ENCODE peak calls at places on chromosomes 11 and 22, in ten cellular contexts. L is DND-41, B is fibroblast of mammary gland, W is coronary artery, I is psoas muscle, F is hepatocyte, K is GM20000, A is neural crest cell, X is lower leg skin, O is fibroblast of the aortic adventitia. U is an unnamed sample.
A peak's percentile ranks its signal among the peaks of the same experiment; 100 is the strongest.

GRCh38 chr11:6353367-6353987 is 33.2 kb upstream of the CAVIN3 start:
- DNase-seq in L (peak; percentile 56), B (peak; percentile 53), W (peak; percentile 74), I (peak; percentile 68), F (peak; percentile 90), K (peak; percentile 68), A (peak; percentile 57), X (peak; percentile 25), O (peak; percentile 61), U (peak; percentile 82)

GRCh38 chr22:38173156-38173906 is 8.3 kb downstream of the PLA2G6 start:
- DNase-seq in L (no peak), B (no peak), W (peak; percentile 70), I (no peak), F (no peak), K (no peak), A (no peak), X (no peak), O (no peak), U (no peak)

GRCh38 chr22:37431811-37432707 is 4.8 kb upstream of the ELFN2 start:
- DNase-seq in L (peak; percentile 26), B (peak; percentile 99), W (no peak), I (no peak), F (peak; percentile 75), K (no peak), A (no peak), X (no peak), O (peak; percentile 98), U (no peak)

GRCh38 chr11:5600374-5600851 is 4.0 kb downstream of the TRIM6 start:
- DNase-seq in L (peak; percentile 61), B (peak; percentile 66), W (no peak), I (peak; percentile 67), F (peak; percentile 89), K (peak; percentile 81), A (peak; percentile 47), X (peak; percentile 52), O (peak; percentile 94), U (peak; percentile 69)

GRCh38 chr22:23263651-23264555 is 83.6 kb downstream of the BCR start:
- DNase-seq in L (no peak), B (peak; percentile 15), W (no peak), I (no peak), F (no peak), K (no peak), A (no peak), X (no peak), O (no peak), U (no peak)

GRCh38 chr11:77200869-77201268 is 72.8 kb downstream of the MYO7A start:
- DNase-seq in L (no peak), B (no peak), W (no peak), I (peak; percentile 34), F (no peak), K (no peak), A (no peak), X (no peak), O (no peak), U (no peak)

GRCh38 chr11:86919557-86920210 is 35.5 kb downstream of the FZD4 start:
- DNase-seq in L (peak; percentile 36), B (peak; percentile 83), W (no peak), I (no peak), F (peak; percentile 63), K (peak; percentile 56), A (no peak), X (no peak), O (peak; percentile 89), U (peak; percentile 15)

GRCh38 chr11:125110996-125111340 is 458 bp downstream of the TMEM218 start:
- DNase-seq in L (peak; percentile 12), B (peak; percentile 8), W (no peak), I (no peak), F (peak; percentile 26), K (no peak), A (no peak), X (no peak), O (no peak), U (peak; percentile 24)

GRCh38 chr22:40182231-40182835 is 4.6 kb downstream of the TNRC6B start:
- DNase-seq in L (no peak), B (peak; percentile 69), W (no peak), I (no peak), F (no peak), K (no peak), A (no peak), X (no peak), O (peak; percentile 48), U (no peak)

GRCh38 chr22:35547993-35548761 is 7.5 kb downstream of the RASD2 start:
- DNase-seq in L (no peak), B (no peak), W (no peak), I (no peak), F (no peak), K (no peak), A (no peak), X (no peak), O (no peak), U (peak; percentile 67)
- TF ChIP-seq CTCF in L (peak; percentile 33), B (peak; percentile 15), W (no peak), I (no peak), F (no peak), K (no peak), A (peak; percentile 17), X (no peak), O (peak; percentile 20), U (no peak)

DNA sequence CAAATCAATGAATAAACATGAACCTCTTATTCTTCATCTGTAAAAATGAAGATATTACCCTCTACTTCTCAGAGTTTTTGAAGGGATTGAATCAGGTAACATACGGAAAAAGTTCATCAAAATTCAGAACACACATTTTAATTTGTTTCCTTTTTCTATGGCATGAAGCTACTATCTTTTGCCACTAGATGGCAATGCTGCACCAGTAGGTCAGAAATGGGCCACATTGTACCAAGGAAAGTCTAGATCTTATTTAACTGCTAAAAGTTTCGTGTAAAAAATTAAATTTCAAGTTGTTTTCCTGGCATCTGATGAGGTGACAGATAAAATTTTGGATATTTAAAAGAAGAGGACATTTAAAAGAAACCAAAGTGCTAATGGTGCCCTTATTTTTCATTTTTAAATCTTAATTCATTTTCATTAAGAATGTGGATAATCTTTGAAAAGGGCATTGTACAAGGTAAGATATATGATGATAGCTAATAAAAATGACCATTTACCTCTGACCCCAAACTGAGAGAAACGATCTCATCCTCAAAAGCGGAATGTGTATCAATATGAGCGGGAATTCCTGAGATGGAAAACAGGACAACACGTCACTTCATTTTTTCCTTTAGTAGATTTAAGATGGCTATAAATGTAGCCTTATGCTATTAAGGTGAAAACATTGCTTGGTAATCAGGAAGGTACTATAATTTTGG is 16.1 kb downstream of the ALKBH8 start:
- DNase-seq in L (peak; percentile 30), B (peak; percentile 65), W (no peak), I (no peak), F (peak; percentile 66), K (peak; percentile 29), A (no peak), X (no peak), O (peak; percentile 71), U (no peak)
- TF ChIP-seq CTCF in L (peak; percentile 85), B (peak; percentile 91), W (peak; percentile 82), I (peak; percentile 82), F (peak; percentile 80), K (peak; percentile 78), A (peak; percentile 87), X (no peak), O (peak; percentile 85), U (peak; percentile 53)

GRCh38 chr11:96794152-96794551 is 404.3 kb downstream of the JRKL start:
- DNase-seq in L (no peak), B (no peak), W (no peak), I (no peak), F (no peak), K (no peak), A (no peak), X (no peak), O (no peak), U (no peak)
- TF ChIP-seq CTCF in L (no peak), B (peak; percentile 3), W (no peak), I (no peak), F (no peak), K (no peak), A (no peak), X (no peak), O (no peak), U (no peak)

GRCh38 chr11:88420165-88420781 is 82.7 kb upstream of the CTSC start:
- DNase-seq in L (no peak), B (peak; percentile 96), W (no peak), I (no peak), F (no peak), K (no peak), A (no peak), X (peak; percentile 33), O (peak; percentile 90), U (no peak)
- TF ChIP-seq CTCF in L (no peak), B (peak; percentile 5), W (no peak), I (no peak), F (no peak), K (no peak), A (no peak), X (no peak), O (no peak), U (no peak)

DNA sequence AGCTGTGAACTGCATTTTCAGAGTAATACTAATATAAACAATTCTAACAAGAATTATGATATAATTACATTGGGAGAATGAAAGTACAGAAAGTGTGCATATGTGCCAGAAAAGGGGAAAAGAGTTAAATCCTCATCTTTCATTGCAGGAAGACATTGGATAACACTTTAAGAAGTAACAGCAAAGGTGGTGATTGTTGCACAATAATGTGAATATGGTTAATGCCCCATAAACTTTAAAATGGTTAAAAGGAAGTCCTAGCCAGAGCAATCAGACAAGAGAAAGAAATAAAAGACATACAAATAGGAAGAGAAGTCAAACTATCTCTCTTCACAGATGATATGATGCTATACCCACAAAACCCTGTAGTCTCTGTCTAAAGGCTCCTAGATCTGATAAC is 111.5 kb downstream of the TTC28 start:
- DNase-seq in L (no peak), B (no peak), W (no peak), I (no peak), F (no peak), K (no peak), A (no peak), X (no peak), O (no peak), U (no peak)
- TF ChIP-seq CTCF in L (no peak), B (no peak), W (no peak), I (no peak), F (no peak), K (no peak), A (no peak), X (no peak), O (no peak), U (no peak)